ENCODE peak calls at places on chromosomes 11 and 22, in five cellular contexts. Y, L, E, Q and I are unnamed samples.

GRCh38 chr11:34190192-34191139 is 85.0 kb downstream of the NAT10 start:
- DNase-seq in Y (no peak), L (no peak), E (no peak), Q (no peak), I (no peak)

GRCh38 chr11:69385832-69386415 is 92.0 kb downstream of the MYEOV start:
- DNase-seq in Y (no peak), L (no peak), E (peak; percentile 34), Q (no peak), I (no peak)

GRCh38 chr11:19774329-19774728 is 61.7 kb downstream of the NAV2 start:
- DNase-seq in Y (no peak), L (no peak), E (no peak), Q (no peak), I (no peak)

GRCh38 chr22:42978453-42979103 is 36.4 kb downstream of the PACSIN2 start:
- DNase-seq in Y (no peak), L (no peak), E (no peak), Q (no peak), I (no peak)

GRCh38 chr11:6332066-6332465 is 11.8 kb upstream of the CAVIN3 start:
- DNase-seq in Y (no peak), L (no peak), E (no peak), Q (no peak), I (no peak)

GRCh38 chr11:78229106-78229505 is 40.4 kb downstream of the USP35 start:
- DNase-seq in Y (no peak), L (no peak), E (no peak), Q (no peak), I (no peak)

GRCh38 chr11:65552413-65552951 is 5.7 kb downstream of the LTBP3 start:
- DNase-seq in Y (no peak), L (no peak), E (no peak), Q (no peak), I (no peak)

GRCh38 chr11:134243913-134244312 is 9.2 kb downstream of the THYN1 start:
- DNase-seq in Y (no peak), L (no peak), E (no peak), Q (no peak), I (no peak)

GRCh38 chr11:64385953-64386704 is 27.2 kb downstream of the RPS6KA4 start:
- DNase-seq in Y (no peak), L (no peak), E (no peak), Q (no peak), I (no peak)

GRCh38 chr11:129732926-129733325 is 82.7 kb upstream of the TMEM45B start:
- DNase-seq in Y (no peak), L (no peak), E (no peak), Q (no peak), I (no peak)

DNA sequence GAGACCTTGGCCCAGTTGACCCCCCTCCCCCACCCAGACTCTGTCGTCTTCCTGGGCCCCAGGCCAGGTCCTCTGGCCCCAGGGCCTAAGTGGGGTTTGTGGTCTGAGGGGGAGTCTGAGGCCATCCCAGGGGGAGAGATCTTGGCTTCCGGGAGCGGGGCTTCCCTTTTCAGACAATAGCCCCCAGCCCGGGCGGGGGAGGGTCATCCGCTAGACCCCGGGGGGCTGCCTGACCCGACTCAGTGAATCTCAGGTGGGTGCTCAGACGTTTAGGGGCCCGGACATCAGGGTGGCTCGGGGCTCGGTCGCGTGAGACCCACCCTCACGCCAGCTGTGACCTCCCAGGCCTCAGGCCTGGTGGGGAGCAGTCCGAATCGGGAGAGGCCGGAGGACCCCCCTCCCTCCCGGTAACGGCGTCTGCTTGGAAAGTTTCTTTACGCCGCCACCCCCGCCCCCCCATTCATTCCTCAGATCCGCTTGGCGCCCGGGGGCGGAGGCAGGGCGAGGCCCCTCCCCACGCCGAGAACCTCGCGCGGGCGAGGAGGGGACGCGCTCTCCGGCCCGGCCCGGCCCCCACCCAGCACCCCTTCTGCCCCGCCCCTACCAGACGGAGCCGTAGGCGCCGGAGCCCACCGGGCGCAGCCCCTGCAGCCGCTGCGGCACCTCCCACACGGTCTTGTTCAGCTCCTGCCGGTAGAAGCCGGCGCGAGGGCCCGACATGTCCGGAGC is 443 bp downstream of the MAPK11 start:
- DNase-seq in Y (no peak), L (no peak), E (peak; percentile 83), Q (peak; percentile 53), I (no peak)
- H3K27me3 ChIP-seq in Y (peaks cover 29% of the 10 kb centered on the region), L (peaks cover 70% of the 10 kb centered on the region), E (no peaks in the 10 kb centered on the region), Q (peaks cover 11% of the 10 kb centered on the region), I (peaks cover 5% of the 10 kb centered on the region)

GRCh38 chr22:46040471-46041465 is 63.8 kb upstream of the WNT7B start:
- DNase-seq in Y (no peak), L (peak; percentile 26), E (peak; percentile 50), Q (peak; percentile 10), I (peak; percentile 26)

GRCh38 chr22:46043339-46043738 is 66.4 kb upstream of the WNT7B start:
- DNase-seq in Y (no peak), L (peak; percentile 30), E (peak; percentile 31), Q (no peak), I (peak; percentile 16)

GRCh38 chr22:46042786-46043185 is 65.8 kb upstream of the WNT7B start:
- DNase-seq in Y (no peak), L (no peak), E (peak; percentile 20), Q (peak; percentile 10), I (peak; percentile 28)

GRCh38 chr22:46039531-46039930 is 62.6 kb upstream of the WNT7B start:
- DNase-seq in Y (no peak), L (no peak), E (no peak), Q (no peak), I (no peak)

GRCh38 chr22:46041642-46042041 is 64.7 kb upstream of the WNT7B start:
- DNase-seq in Y (peak; percentile 15), L (no peak), E (peak; percentile 43), Q (no peak), I (peak; percentile 28)
- H3K4me1 ChIP-seq in Y (peaks cover 8% of the 10 kb centered on the region), L (peaks cover 27% of the 10 kb centered on the region), E (peaks cover 11% of the 10 kb centered on the region), Q (peaks cover 64% of the 10 kb centered on the region), I (peaks cover 48% of the 10 kb centered on the region)

GRCh38 chr11:120151536-120151935 is 13.6 kb upstream of the TRIM29 start:
- DNase-seq in Y (no peak), L (no peak), E (no peak), Q (no peak), I (no peak)

GRCh38 chr11:120147094-120147949 is 9.4 kb upstream of the TRIM29 start:
- DNase-seq in Y (no peak), L (no peak), E (no peak), Q (no peak), I (no peak)

GRCh38 chr11:120146413-120147093 is 8.6 kb upstream of the TRIM29 start:
- DNase-seq in Y (no peak), L (no peak), E (no peak), Q (no peak), I (no peak)

GRCh38 chr11:120149246-120149645 is 11.3 kb upstream of the TRIM29 start:
- DNase-seq in Y (no peak), L (no peak), E (no peak), Q (no peak), I (no peak)

GRCh38 chr11:120147950-120148270 is 10.0 kb upstream of the TRIM29 start:
- DNase-seq in Y (no peak), L (no peak), E (no peak), Q (no peak), I (no peak)
- H3K27me3 ChIP-seq in Y (peaks cover 5% of the 10 kb centered on the region), L (peaks cover 51% of the 10 kb centered on the region), E (no peaks in the 10 kb centered on the region), Q (peaks cover 90% of the 10 kb centered on the region), I (peaks cover 22% of the 10 kb centered on the region)

DNA sequence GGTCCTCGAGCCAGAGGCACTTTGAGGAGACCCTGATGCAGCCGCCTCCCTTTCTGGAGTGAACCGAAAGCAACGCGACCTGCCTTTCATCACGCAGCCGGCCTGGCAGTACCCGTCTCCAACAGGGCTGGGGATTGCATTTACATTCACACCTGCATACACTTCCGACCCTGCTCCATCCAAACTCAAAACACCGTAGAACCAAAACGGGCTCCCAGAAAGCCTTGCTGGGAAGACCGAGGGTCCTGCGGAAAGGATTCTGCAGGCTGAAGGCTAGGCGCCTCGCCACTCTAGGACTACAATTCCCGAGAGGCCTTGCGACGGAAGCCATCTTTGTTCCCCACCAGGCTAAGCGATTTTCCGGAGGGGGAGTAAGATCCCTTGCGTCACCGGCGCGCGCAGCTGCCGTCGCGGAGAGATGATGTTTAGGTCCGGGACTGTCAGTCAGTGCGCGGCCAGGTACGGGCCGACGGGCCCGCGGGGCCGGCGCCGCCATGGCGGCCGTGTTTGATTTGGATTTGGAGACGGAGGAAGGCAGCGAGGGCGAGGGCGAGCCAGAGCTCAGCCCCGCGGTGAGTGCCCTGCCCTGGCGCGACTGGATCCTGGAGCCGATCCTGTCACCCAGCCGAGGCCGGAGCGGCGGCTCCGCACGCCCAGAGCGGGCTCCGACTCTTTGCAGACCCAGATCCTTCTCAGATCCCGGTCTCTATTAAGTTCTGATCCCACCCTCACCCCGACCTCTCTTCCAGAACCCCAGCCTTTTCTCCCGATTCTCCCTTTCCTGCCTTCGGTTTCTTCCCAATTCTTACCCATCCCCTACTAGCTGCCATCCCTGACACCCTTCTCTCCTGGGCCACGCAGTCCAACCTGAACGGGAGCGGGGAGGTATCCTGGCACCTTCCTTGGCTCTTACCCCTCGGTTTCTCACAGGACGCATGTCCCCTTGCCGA is at the start of gene RPS6KB2:
- DNase-seq in Y (peak; percentile 100), L (peak; percentile 98), E (peak; percentile 99), Q (peak; percentile 99), I (peak; percentile 99)
- H3K4me1 ChIP-seq in Y (peaks cover 8% of the 10 kb centered on the region), L (peaks cover 12% of the 10 kb centered on the region), E (peaks cover 5% of the 10 kb centered on the region), Q (peaks cover 31% of the 10 kb centered on the region), I (peaks cover 24% of the 10 kb centered on the region)

DNA sequence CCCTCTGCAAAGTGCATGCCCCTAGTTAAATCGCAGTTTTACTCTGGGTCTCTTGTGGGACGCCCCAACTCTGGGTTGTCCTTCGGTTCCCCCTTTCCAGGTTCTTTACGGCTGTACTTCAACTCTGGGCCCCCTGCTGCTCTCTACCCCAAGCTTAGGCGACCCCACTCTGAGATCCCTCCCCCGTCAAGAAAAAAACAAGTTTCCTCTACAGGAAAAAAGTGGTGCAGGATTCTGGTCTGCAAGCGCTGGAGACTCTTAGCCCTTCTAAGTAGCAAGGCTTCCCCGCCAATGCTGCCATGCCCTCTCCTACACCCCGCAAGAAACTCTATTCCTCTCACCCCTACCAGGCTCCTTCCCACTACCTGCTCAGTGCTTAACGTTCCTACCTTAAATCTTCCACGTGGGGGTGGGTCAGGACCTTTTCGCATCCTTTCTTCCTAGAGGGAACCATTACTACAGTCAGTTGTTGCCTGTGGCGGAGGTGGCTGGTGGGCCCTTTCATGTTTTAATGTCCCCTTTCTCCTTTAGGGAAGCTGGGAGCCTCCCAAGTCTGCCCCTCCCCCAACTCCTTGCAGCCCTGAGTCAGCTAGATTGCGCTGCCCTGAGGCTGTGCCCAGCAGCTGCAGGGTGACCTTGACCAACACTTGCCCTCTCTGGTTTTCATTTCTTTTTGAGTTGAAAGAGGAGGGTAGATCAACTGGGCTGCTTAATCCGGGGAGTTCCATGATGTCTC is 1.4 kb downstream of the NEFH start:
- DNase-seq in Y (no peak), L (no peak), E (no peak), Q (no peak), I (no peak)
- H3K27me3 ChIP-seq in Y (peaks cover 22% of the 10 kb centered on the region), L (peaks cover 65% of the 10 kb centered on the region), E (no peaks in the 10 kb centered on the region), Q (peaks cover 71% of the 10 kb centered on the region), I (peaks cover 58% of the 10 kb centered on the region)

GRCh38 chr11:95918056-95918455 is 5.9 kb downstream of the MTMR2 start:
- DNase-seq in Y (no peak), L (no peak), E (no peak), Q (no peak), I (no peak)
- H3K4me1 ChIP-seq in Y (no peaks in the 10 kb centered on the region), L (peaks cover 4% of the 10 kb centered on the region), E (peaks cover 5% of the 10 kb centered on the region), Q (peaks cover 85% of the 10 kb centered on the region), I (peaks cover 33% of the 10 kb centered on the region)

DNA sequence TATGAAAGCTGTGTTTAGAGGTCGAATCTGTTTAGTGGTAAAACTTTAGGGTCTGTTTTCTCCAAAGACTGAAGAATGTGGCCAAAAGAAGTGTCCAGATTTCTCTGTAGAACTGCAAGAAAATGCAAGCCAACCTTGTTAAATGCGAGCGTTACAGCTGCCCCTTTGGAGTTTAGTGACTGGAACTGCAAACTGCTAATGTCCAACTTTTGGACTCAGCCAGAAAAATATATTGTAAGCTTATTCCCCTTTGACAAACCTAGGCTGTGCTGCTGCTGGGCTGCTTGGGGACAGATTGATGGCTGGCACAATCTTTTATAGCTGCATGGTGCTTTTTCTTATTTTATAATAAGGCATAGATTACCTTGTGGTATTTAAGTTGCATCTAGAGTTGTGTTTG is 3.9 kb downstream of the TEAD1 start:
- DNase-seq in Y (no peak), L (no peak), E (no peak), Q (no peak), I (no peak)
- H3K27me3 ChIP-seq in Y (no peaks in the 10 kb centered on the region), L (peaks cover 86% of the 10 kb centered on the region), E (no peaks in the 10 kb centered on the region), Q (no peaks in the 10 kb centered on the region), I (no peaks in the 10 kb centered on the region)